ENCODE peak calls at places on chromosomes 3 and 15, in nine cellular contexts. Q, B, O, H, A, I, R, Y and V are unnamed samples. For H3K27me3 and H3K4me1, the result is how much of the 10 kb centered on the place peaks cover.

GRCh38 chr3:160374472-160374871 is 24.6 kb downstream of the IFT80 start:
- DNase-seq in R (no peak), Y (no peak), B (no peak), Q (no peak), H (no peak), O (no peak), A (no peak), I (no peak), V (no peak)

GRCh38 chr3:180698760-180699270 is 19.5 kb upstream of the CCDC39 start:
- DNase-seq in Y (no peak), A (no peak), H (no peak), O (no peak), Q (no peak), R (no peak), B (no peak), I (no peak), V (no peak)

GRCh38 chr15:71079208-71080044 is 35.8 kb upstream of the THSD4 start:
- DNase-seq in H (no peak), I (no peak), A (no peak), R (no peak), O (no peak), Y (peak), B (no peak), Q (no peak), V (peak)

GRCh38 chr3:181839915-181840295 is 128.2 kb downstream of the SOX2 start:
- DNase-seq in B (no peak), Y (no peak), Q (no peak), H (no peak), R (no peak), A (no peak), I (no peak), O (no peak), V (no peak)

GRCh38 chr15:98025237-98025636 is 64.7 kb downstream of the ARRDC4 start:
- DNase-seq in Y (peak), R (no peak), Q (no peak), O (no peak), H (no peak), B (no peak), I (no peak), A (no peak), V (no peak)

GRCh38 chr15:38335106-38335505 is 82.5 kb downstream of the SPRED1 start:
- DNase-seq in A (no peak), Y (no peak), I (no peak), O (no peak), R (no peak), Q (no peak), H (no peak), B (no peak), V (no peak)

GRCh38 chr3:184540777-184541681 is 20.6 kb upstream of the EPHB3 start:
- DNase-seq in Q (peak), A (peak), R (peak), Y (peak), B (peak), I (peak), O (no peak), H (peak), V (peak)

GRCh38 chr3:129310111-129310601 is 31.5 kb downstream of the HMCES start:
- DNase-seq in I (no peak), H (no peak), A (no peak), O (no peak), Q (no peak), B (peak), Y (no peak), R (peak), V (no peak)

GRCh38 chr3:42994595-42994994 is 15.5 kb downstream of the GASK1A start:
- DNase-seq in B (no peak), Y (no peak), Q (no peak), R (no peak), O (no peak), A (no peak), H (no peak), I (no peak), V (no peak)

GRCh38 chr3:159126261-159127020 is 324.6 kb downstream of the MFSD1 start:
- DNase-seq in Y (no peak), Q (no peak), I (no peak), H (no peak), O (no peak), A (no peak), R (no peak), B (no peak), V (no peak)

GRCh38 chr3:31013843-31014242 is 119.4 kb upstream of the GADL1 start:
- DNase-seq in H (no peak), A (no peak), O (no peak), Y (no peak), Q (no peak), R (no peak), I (no peak), B (no peak), V (no peak)

GRCh38 chr3:10933958-10934481 is 58.5 kb upstream of the SLC6A1 start:
- DNase-seq in I (no peak), Y (peak), Q (no peak), O (no peak), A (no peak), B (no peak), H (no peak), R (no peak), V (no peak)

GRCh38 chr3:125622381-125622788 is 27.1 kb upstream of the OSBPL11 start:
- DNase-seq in B (no peak), Q (no peak), R (no peak), I (no peak), A (no peak), H (peak), Y (no peak), O (no peak), V (peak)

GRCh38 chr3:197305854-197306253 is 7.4 kb upstream of the DLG1 start:
- DNase-seq in Q (no peak), H (no peak), B (no peak), A (no peak), I (no peak), Y (peak), O (peak), R (no peak), V (no peak)

GRCh38 chr15:85280203-85280602 is 100.2 kb upstream of the AKAP13 start:
- DNase-seq in Y (no peak), H (no peak), R (no peak), B (no peak), Q (no peak), A (no peak), O (peak), I (no peak), V (no peak)

GRCh38 chr3:52428151-52429005 is 16.5 kb downstream of the SEMA3G start:
- DNase-seq in B (peak), Q (peak), A (no peak), R (peak), Y (peak), O (no peak), I (no peak), H (peak), V (peak)

GRCh38 chr3:195251336-195252065 is 19.5 kb downstream of the XXYLT1 start:
- DNase-seq in Q (no peak), I (no peak), B (no peak), H (no peak), Y (no peak), A (no peak), O (no peak), R (no peak), V (no peak)

GRCh38 chr3:152109038-152109437 is 159.7 kb upstream of the MBNL1 start:
- DNase-seq in H (no peak), I (no peak), A (no peak), B (no peak), O (no peak), R (no peak), Q (no peak), Y (no peak), V (no peak)

GRCh38 chr3:141426404-141427034 is 58.2 kb downstream of the ZBTB38 start:
- DNase-seq in A (no peak), H (peak), O (no peak), Q (peak), I (peak), B (no peak), R (peak), Y (peak), V (peak)

GRCh38 chr3:63976166-63976861 is 47.0 kb downstream of the PSMD6 start:
- DNase-seq in H (no peak), R (no peak), B (peak), O (no peak), Y (peak), A (no peak), I (no peak), Q (peak), V (no peak)

GRCh38 chr3:127811717-127812116 is 10.6 kb downstream of the MGLL start:
- DNase-seq in H (no peak), O (no peak), B (no peak), Y (no peak), A (no peak), Q (no peak), I (no peak), R (no peak), V (no peak)

GRCh38 chr15:94272251-94272898 is 41.0 kb downstream of the MCTP2 start:
- DNase-seq in A (no peak), I (no peak), R (no peak), Q (no peak), Y (no peak), B (no peak), O (peak), H (no peak), V (no peak)

GRCh38 chr3:181901626-181902025 is 189.9 kb downstream of the SOX2 start:
- DNase-seq in Y (no peak), O (no peak), I (no peak), Q (no peak), R (no peak), H (no peak), B (no peak), A (no peak), V (no peak)

GRCh38 chr3:67418539-67419529 is 235.6 kb downstream of the SUCLG2 start:
- DNase-seq in R (no peak), O (no peak), I (no peak), Y (peak), Q (no peak), A (no peak), B (no peak), H (no peak), V (no peak)

GRCh38 chr3:102059145-102059943 is 210.0 kb downstream of the NFKBIZ start:
- DNase-seq in Q (no peak), Y (no peak), H (no peak), B (no peak), O (peak), R (no peak), I (no peak), A (no peak), V (no peak)

GRCh38 chr3:55296035-55296434 is 191.1 kb downstream of the WNT5A start:
- DNase-seq in Q (no peak), I (no peak), A (no peak), R (no peak), H (no peak), O (no peak), B (no peak), Y (peak), V (no peak)

GRCh38 chr15:92601940-92602593 is 53.5 kb downstream of the FAM174B start:
- DNase-seq in Q (no peak), I (no peak), B (no peak), Y (no peak), O (no peak), A (no peak), H (no peak), R (no peak), V (no peak)

GRCh38 chr15:76626611-76627010 is 278.5 kb downstream of the SCAPER start:
- DNase-seq in Q (no peak), Y (no peak), I (no peak), O (no peak), B (no peak), H (no peak), R (no peak), A (no peak), V (no peak)

GRCh38 chr3:33061782-33062181 is 35.2 kb downstream of the GLB1 start:
- DNase-seq in H (no peak), A (no peak), B (no peak), I (no peak), Y (peak), R (no peak), O (no peak), Q (no peak), V (no peak)

GRCh38 chr3:141373768-141374526 is 5.6 kb downstream of the ZBTB38 start:
- DNase-seq in H (no peak), I (no peak), O (no peak), Y (peak), A (no peak), B (no peak), Q (no peak), R (no peak), V (no peak)

GRCh38 chr3:152222327-152222726 is 46.4 kb upstream of the MBNL1 start:
- DNase-seq in A (no peak), Y (peak), R (no peak), Q (no peak), O (no peak), B (no peak), I (no peak), H (no peak), V (no peak)

GRCh38 chr15:66698971-66699370 is 3.1 kb upstream of the SMAD6 start:
- DNase-seq in R (no peak), B (no peak), A (no peak), H (no peak), Y (no peak), Q (no peak), O (no peak), I (no peak), V (no peak)

GRCh38 chr15:75923756-75924155 is 20.1 kb downstream of the FBXO22 start:
- DNase-seq in I (no peak), O (no peak), Y (no peak), H (no peak), R (no peak), B (no peak), Q (no peak), A (no peak), V (no peak)

DNA sequence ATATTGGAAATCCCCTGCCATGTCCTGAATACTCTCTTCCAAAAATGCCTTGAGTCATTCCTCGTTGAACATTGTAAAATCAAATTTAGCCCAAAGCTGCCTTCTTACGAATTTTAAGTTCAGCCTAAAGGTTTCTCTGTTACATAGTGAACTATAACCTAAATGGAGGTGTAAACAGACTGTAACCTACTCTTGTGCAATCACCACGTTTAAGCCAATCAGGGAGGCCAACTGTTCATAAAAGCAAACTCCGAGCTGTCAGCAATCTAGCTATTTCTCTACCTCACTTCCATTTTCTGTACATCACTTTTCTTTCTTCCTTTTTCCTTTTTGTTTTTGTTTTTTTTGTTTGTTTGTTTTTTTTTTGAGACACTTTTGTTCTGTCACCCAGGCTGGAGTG is 140.0 kb downstream of the ANXA2 start:
- DNase-seq in H (no peak), B (no peak), O (no peak), Y (no peak), I (no peak), A (no peak), Q (no peak), R (no peak), V (no peak)
- H3K27me3 ChIP-seq in H (under half), B (under half), O (under half), Y (under half), I (under half), A (under half), Q (under half), R (under half), V (under half)

GRCh38 chr3:50591196-50591741 is 20.3 kb downstream of the CISH start:
- DNase-seq in H (no peak), A (no peak), O (no peak), R (no peak), I (no peak), B (no peak), Y (no peak), Q (no peak), V (no peak)
- H3K4me1 ChIP-seq in H (under half), A (under half), O (under half), R (under half), I (under half), B (half or more), Y (under half), Q (under half), V (half or more)

DNA sequence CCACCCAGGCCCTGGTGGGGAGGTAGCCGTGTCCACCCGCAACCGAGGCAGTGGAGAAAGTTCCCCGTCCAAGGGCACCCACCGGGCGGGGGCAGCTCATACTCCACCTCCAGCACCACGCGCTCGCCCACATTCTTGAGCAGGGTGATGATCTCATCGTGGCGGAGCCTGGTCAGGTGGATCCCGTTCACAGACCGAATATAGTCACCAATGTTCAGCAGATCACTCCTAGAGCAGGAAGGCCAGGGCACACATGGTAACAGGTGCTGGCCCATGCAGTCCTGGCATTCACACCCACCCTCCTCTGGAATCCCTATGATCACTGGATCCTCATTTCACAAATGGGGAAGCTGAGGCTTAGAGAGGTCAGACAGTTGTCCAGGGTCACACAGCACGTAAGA is 15.8 kb downstream of the GRIP2 start:
- DNase-seq in H (peak), Y (no peak), Q (no peak), A (no peak), O (no peak), B (no peak), I (peak), R (no peak), V (no peak)
- TF ChIP-seq POLR2A in H (no peak), Y (no peak), Q (no peak), A (no peak), O (no peak), B (no peak), I (no peak), R (no peak), V (no peak)

DNA sequence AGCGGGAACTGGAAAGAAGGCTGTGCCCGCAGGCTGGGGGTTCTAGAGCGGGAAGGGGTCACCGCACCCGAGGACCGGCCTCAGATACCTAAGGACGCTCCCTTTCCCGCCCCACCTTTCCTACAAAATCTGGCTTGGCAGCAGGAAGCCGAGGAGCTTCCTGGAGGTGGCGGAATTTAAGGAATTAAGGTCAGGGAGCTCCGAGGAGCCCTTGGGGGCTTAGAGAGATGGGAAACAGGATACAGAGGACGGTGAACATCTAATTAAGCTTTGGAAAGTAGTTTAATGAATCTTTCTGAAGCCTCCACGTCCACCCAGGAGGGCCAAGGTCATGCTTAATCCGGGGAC is 507 bp upstream of the AP3B2 start:
- DNase-seq in Y (no peak), H (no peak), B (no peak), Q (no peak), O (no peak), R (no peak), A (no peak), I (no peak), V (no peak)
- H3K27me3 ChIP-seq in Y (under half), H (under half), B (under half), Q (under half), O (under half), R (under half), A (under half), I (under half), V (under half)